ENCODE peak calls at places on chromosomes 11 and 22, in nine cellular contexts. Q, J, D, G, Z, C, F, Y and T are unnamed samples.

GRCh38 chr11:99593197-99593596 is 572.4 kb downstream of the CNTN5 start:
- DNase-seq in Y (no peak), J (no peak), G (no peak), Q (no peak), D (no peak), Z (no peak), F (no peak), C (no peak), T (no peak)

GRCh38 chr11:122843281-122844150 is 5.2 kb downstream of the CRTAM start:
- DNase-seq in D (peak; percentile 76), Q (no peak), J (no peak), Z (no peak), G (no peak), Y (no peak), F (no peak), C (no peak), T (no peak)

GRCh38 chr11:95067042-95067827 is 516 bp downstream of the SRSF8 start:
- DNase-seq in Q (peak; percentile 87), Z (peak; percentile 89), D (peak; percentile 79), G (no peak), C (peak; percentile 81), Y (peak; percentile 88), J (no peak), F (peak; percentile 88), T (peak; percentile 84)

GRCh38 chr11:123450593-123450992 is 20.5 kb downstream of the GRAMD1B start:
- DNase-seq in D (no peak), G (no peak), F (no peak), Y (no peak), J (no peak), Z (no peak), C (no peak), Q (no peak), T (peak; percentile 87)

GRCh38 chr11:1208361-1209261 is 14.3 kb upstream of the MUC5B start:
- DNase-seq in F (peak; percentile 3), G (no peak), J (no peak), Y (no peak), D (no peak), C (no peak), Q (no peak), Z (no peak), T (no peak)

GRCh38 chr11:61489833-61490585 is 18.5 kb upstream of the LRRC10B start:
- DNase-seq in Y (no peak), G (no peak), Z (no peak), Q (peak; percentile 29), F (no peak), C (no peak), D (no peak), J (no peak), T (peak; percentile 77)

GRCh38 chr11:27443746-27444465 is 28.7 kb downstream of the LGR4 start:
- DNase-seq in C (no peak), Y (no peak), J (no peak), G (no peak), F (no peak), Q (no peak), Z (no peak), D (no peak), T (no peak)

GRCh38 chr11:86580535-86580934 is 91.9 kb downstream of the ME3 start:
- DNase-seq in G (no peak), F (no peak), C (no peak), J (no peak), Q (no peak), Y (no peak), Z (no peak), D (no peak), T (no peak)

GRCh38 chr22:42721045-42721434 is 370 bp upstream of the A4GALT start:
- DNase-seq in J (no peak), D (no peak), Y (no peak), Q (no peak), Z (no peak), F (no peak), G (no peak), C (no peak), T (no peak)

GRCh38 chr11:17273668-17274321 is 2.7 kb upstream of the NUCB2 start:
- DNase-seq in C (no peak), J (no peak), G (no peak), Z (no peak), F (no peak), Y (no peak), D (no peak), Q (no peak), T (no peak)
- H3K4me3 ChIP-seq in C (no peak overlapping the region), J (no peak overlapping the region), G (no peak overlapping the region), Z (no peak overlapping the region), F (no peak overlapping the region), Y (no peak overlapping the region), D (no peak overlapping the region), Q (no peak overlapping the region), T (no peak overlapping the region)

DNA sequence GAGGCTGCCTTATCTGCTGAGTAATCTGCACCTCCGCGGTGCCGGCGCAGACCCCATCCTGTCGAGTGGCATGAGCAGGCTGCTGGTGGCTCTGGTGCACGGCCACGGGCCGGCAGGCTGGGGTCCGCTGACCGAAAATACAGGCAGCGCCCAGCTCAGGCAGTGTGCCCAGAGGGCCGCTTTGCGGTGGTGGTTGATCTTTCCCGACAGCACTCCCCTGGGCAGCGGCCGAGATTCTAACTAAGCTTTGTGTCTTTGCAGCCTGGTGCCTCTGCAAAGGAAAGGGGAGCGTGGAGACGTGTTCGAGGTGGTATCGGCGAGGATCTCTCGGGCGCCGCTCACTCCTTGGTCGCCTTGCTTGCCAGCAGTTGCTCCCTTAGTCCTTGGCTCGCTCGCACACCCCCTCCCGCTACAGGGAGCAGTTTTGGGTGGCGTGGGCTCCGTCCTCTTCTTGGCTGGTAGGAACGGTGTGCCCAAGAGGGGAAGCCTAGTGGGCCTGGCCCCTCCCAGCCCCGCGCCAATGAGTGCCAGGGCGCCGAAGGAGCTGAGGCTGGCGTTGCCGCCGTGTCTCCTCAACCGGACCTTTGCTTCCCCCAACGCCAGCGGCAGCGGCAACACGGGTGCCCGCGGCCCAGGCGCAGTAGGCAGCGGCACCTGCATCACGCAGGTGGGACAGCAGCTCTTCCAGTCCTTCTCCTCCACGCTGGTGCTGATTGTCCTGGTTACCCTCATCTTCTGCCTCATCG is 1.3 kb downstream of the C11orf87 start:
- DNase-seq in C (peak; percentile 10), D (no peak), F (peak; percentile 5), J (no peak), Y (peak; percentile 18), G (no peak), Z (no peak), Q (no peak), T (peak; percentile 42)
- H3K4me3 ChIP-seq in C (peak overlapping the region; percentile 38), D (no peak overlapping the region), F (no peak overlapping the region), J (peak overlapping the region; percentile 5), Y (peak overlapping the region; percentile 37), G (no peak overlapping the region), Z (no peak overlapping the region), Q (no peak overlapping the region), T (peak overlapping the region; percentile 31)

GRCh38 chr22:46433318-46433717 is 97.8 kb downstream of the TRMU start:
- DNase-seq in Z (no peak), Q (no peak), Y (no peak), C (no peak), F (no peak), D (no peak), G (no peak), J (no peak), T (no peak)

GRCh38 chr22:46428602-46429326 is 93.2 kb downstream of the TRMU start:
- DNase-seq in J (no peak), C (no peak), Y (no peak), D (no peak), Z (no peak), F (no peak), Q (no peak), G (no peak), T (no peak)

GRCh38 chr22:46430961-46431838 is 95.7 kb downstream of the TRMU start:
- DNase-seq in J (no peak), F (no peak), D (no peak), Q (no peak), Z (no peak), G (no peak), C (no peak), Y (no peak), T (no peak)

GRCh38 chr22:46429327-46429853 is 93.9 kb downstream of the TRMU start:
- DNase-seq in C (no peak), Z (no peak), F (no peak), Q (no peak), Y (no peak), D (no peak), J (no peak), G (no peak), T (no peak)

DNA sequence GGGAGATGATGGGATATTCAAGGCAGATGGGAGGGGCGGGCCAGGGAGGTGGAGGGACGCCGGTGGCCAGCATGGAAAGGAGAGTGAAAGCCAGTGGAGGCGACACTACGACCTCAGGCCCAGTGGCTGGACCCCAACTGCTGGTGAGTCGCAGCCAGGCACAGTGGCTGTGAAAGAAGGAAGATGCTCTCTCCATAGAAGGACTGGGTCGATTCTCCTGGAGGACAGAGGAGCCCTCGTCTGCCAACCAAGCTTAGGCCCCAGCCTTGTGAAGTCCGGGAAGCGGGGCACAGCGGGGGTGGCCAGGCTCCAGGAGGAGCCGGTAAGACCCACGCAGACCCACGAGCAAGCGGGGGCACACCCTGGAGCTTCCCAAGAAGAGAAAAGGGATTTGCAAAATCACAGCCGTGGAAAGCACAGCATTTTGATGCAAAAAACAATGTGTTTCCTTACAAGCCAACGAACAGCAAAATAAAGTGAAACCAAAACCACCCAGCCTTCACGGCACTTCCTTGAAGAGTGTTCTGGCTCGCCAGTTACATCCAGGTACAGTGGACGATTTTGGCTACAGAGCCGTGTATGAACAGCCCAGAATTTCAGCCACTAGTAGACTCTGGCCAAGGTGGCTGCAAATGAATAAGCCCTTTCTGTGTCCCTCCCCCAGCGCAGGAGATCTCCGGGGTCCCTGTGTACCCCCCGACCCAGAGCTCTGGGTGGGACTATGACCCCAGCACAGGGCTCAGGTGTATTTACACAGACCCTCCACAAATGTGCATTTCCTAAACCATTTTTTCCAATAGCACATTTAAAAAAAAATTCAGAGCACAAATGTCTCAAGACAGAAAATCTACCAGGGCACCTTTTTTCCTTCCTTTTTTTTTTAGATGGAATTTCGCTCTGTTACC is 96.9 kb downstream of the TRMU start:
- DNase-seq in Y (no peak), Q (no peak), J (no peak), C (no peak), G (no peak), Z (no peak), D (peak; percentile 49), F (no peak), T (no peak)
- H3K4me3 ChIP-seq in Y (peak overlapping the region; percentile 41), Q (no peak overlapping the region), J (no peak overlapping the region), C (peak overlapping the region; percentile 8), G (no peak overlapping the region), Z (no peak overlapping the region), D (peak overlapping the region; percentile 94), F (no peak overlapping the region), T (no peak overlapping the region)

DNA sequence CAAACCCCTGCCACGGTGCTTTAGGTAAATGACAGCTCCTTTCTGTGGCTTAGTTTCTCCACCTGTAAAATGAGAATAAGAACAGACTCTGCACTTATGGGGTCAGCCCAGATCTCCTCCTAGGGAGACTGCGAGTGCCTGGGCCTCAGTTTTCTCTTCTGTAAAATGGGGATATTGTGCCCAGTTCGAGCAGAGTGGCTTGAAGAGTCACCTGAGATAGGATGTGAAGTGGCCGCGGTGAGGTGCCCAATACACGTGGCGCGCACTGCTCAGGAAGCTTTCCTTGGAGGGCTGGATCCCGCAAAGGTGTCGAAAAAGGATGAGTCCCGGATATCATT is 467 bp upstream of the EMID1 start:
- DNase-seq in Q (no peak), F (peak; percentile 52), J (no peak), D (no peak), G (no peak), C (no peak), Z (no peak), Y (no peak), T (no peak)
- H3K4me3 ChIP-seq in Q (peak overlapping the region; percentile 46), F (no peak overlapping the region), J (peak overlapping the region; percentile 33), D (no peak overlapping the region), G (peak overlapping the region; percentile 63), C (peak overlapping the region; percentile 31), Z (no peak overlapping the region), Y (peak overlapping the region; percentile 47), T (peak overlapping the region; percentile 48)

GRCh38 chr22:50545522-50546325 is at the start of gene KLHDC7B:
- DNase-seq in F (no peak), D (no peak), Q (no peak), Z (no peak), J (no peak), Y (no peak), C (no peak), G (no peak), T (no peak)
- H3K4me3 ChIP-seq in F (no peak within 1 kb of the TSS), D (peak within 1 kb of the TSS; percentile 77), Q (no peak within 1 kb of the TSS), Z (no peak within 1 kb of the TSS), J (no peak within 1 kb of the TSS), Y (no peak within 1 kb of the TSS), C (no peak within 1 kb of the TSS), G (no peak within 1 kb of the TSS), T (no peak within 1 kb of the TSS)